ENCODE peak calls at places on chromosomes 5 and 9, in five cellular contexts. L is NCI-H1436, E is astrocyte of the cerebellum, V is GM13976, I is neuronal stem cell. K is an unnamed sample.

GRCh38 chr9:73176450-73176875 is 24.8 kb downstream of the ANXA1 start:
- DNase-seq in L (no peak), E (no peak), V (no peak), I (no peak), K (no peak)

GRCh38 chr5:149314571-149315111 is 30.7 kb upstream of the GRPEL2 start:
- DNase-seq in L (no peak), E (no peak), V (no peak), I (no peak), K (no peak)

GRCh38 chr5:56247596-56247995 is 14.5 kb upstream of the ANKRD55 start:
- DNase-seq in L (no peak), E (peak), V (no peak), I (no peak), K (no peak)

GRCh38 chr5:102965653-102966052 is 154.3 kb downstream of the GIN1 start:
- DNase-seq in L (no peak), E (no peak), V (no peak), I (no peak), K (no peak)

GRCh38 chr5:155147222-155147621 is 133.7 kb downstream of the KIF4B start:
- DNase-seq in L (no peak), E (no peak), V (no peak), I (no peak), K (no peak)

GRCh38 chr5:14146725-14147124 is 3.6 kb downstream of the TRIO start:
- DNase-seq in L (no peak), E (no peak), V (no peak), I (no peak), K (no peak)

GRCh38 chr9:127112056-127112455 is 10.4 kb downstream of the ANGPTL2 start:
- DNase-seq in L (no peak), E (no peak), V (no peak), I (no peak), K (no peak)

GRCh38 chr5:112604741-112605390 is 132.8 kb upstream of the APC start:
- DNase-seq in L (peak), E (no peak), V (peak), I (peak), K (no peak)

GRCh38 chr5:78594946-78595921 is 53.3 kb downstream of the LHFPL2 start:
- DNase-seq in L (no peak), E (peak), V (no peak), I (no peak), K (no peak)

GRCh38 chr9:93589688-93590087 is 13.3 kb downstream of the PHF2 start:
- DNase-seq in L (no peak), E (no peak), V (no peak), I (peak), K (no peak)

GRCh38 chr5:135246923-135247795 is 151.9 kb downstream of the MACROH2A1 start:
- DNase-seq in L (no peak), E (peak), V (no peak), I (no peak), K (no peak)

GRCh38 chr9:37913480-37914153 is 9.7 kb upstream of the SLC25A51 start:
- DNase-seq in L (peak), E (no peak), V (peak), I (peak), K (peak)

GRCh38 chr5:43042626-43043399 is 2.7 kb upstream of the ANXA2R start:
- DNase-seq in L (peak), E (no peak), V (peak), I (peak), K (peak)

GRCh38 chr5:60993425-60993824 is 48.4 kb downstream of the NDUFAF2 start:
- DNase-seq in L (no peak), E (no peak), V (no peak), I (no peak), K (no peak)

GRCh38 chr9:127418037-127418471 is 6.1 kb upstream of the ZNF79 start:
- DNase-seq in L (peak), E (no peak), V (peak), I (no peak), K (no peak)

GRCh38 chr5:139462582-139463276 is at the start of gene ECSCR:
- DNase-seq in L (no peak), E (no peak), V (no peak), I (no peak), K (no peak)

GRCh38 chr9:4301971-4302427 is 2.1 kb upstream of the GLIS3 start:
- DNase-seq in L (no peak), E (peak), V (no peak), I (no peak), K (no peak)

GRCh38 chr9:109861499-109861898 is 81.5 kb downstream of the PALM2AKAP2 start:
- DNase-seq in L (no peak), E (no peak), V (no peak), I (no peak), K (no peak)

GRCh38 chr5:33524476-33524875 is 83.7 kb downstream of the TARS1 start:
- DNase-seq in L (no peak), E (no peak), V (no peak), I (no peak), K (no peak)

GRCh38 chr5:134575316-134575715 is 49.8 kb downstream of the JADE2 start:
- DNase-seq in L (no peak), E (no peak), V (no peak), I (no peak), K (no peak)

GRCh38 chr5:166883016-166883415 is 1408.4 kb upstream of the WWC1 start:
- DNase-seq in L (no peak), E (no peak), V (no peak), I (no peak), K (no peak)

GRCh38 chr5:150109921-150110320 is 23.6 kb upstream of the CSF1R start:
- DNase-seq in L (no peak), E (no peak), V (no peak), I (no peak), K (no peak)

GRCh38 chr9:90964101-90965020 is 162.7 kb downstream of the SYK start:
- DNase-seq in L (no peak), E (no peak), V (peak), I (no peak), K (no peak)

GRCh38 chr5:57791875-57792274 is 309.3 kb upstream of the ACTBL2 start:
- DNase-seq in L (no peak), E (no peak), V (no peak), I (no peak), K (no peak)

GRCh38 chr5:180804129-180804601 is 1.6 kb upstream of the MGAT1 start:
- DNase-seq in L (no peak), E (no peak), V (no peak), I (no peak), K (no peak)

GRCh38 chr9:82923410-82924242 is 139.3 kb downstream of the RASEF start:
- DNase-seq in L (no peak), E (peak), V (no peak), I (no peak), K (no peak)

GRCh38 chr9:91815896-91816295 is 134.1 kb downstream of the ROR2 start:
- DNase-seq in L (no peak), E (no peak), V (no peak), I (no peak), K (no peak)

GRCh38 chr5:27083763-27084420 is 45.5 kb upstream of the CDH9 start:
- DNase-seq in L (no peak), E (peak), V (no peak), I (no peak), K (no peak)

GRCh38 chr5:73100109-73100508 is 20.3 kb upstream of the TMEM171 start:
- DNase-seq in L (no peak), E (no peak), V (no peak), I (no peak), K (no peak)

GRCh38 chr5:16727937-16728336 is 111.1 kb upstream of the RETREG1 start:
- DNase-seq in L (peak), E (no peak), V (no peak), I (no peak), K (peak)

GRCh38 chr9:5846080-5846479 is 13.2 kb upstream of the ERMP1 start:
- DNase-seq in L (no peak), E (no peak), V (no peak), I (no peak), K (no peak)

GRCh38 chr9:127572961-127573727 is 38.9 kb upstream of the STXBP1 start:
- DNase-seq in L (no peak), E (peak), V (no peak), I (no peak), K (no peak)